ENCODE peak calls at places on chromosome X, in ten cellular contexts. B, R, H, P, S, C, K, A, J and F are unnamed samples.
A peak's percentile ranks its signal among the peaks of the same experiment; 100 is the strongest.

GRCh38 chrX:133980406-133980805 is 5.0 kb downstream of the GPC3 start:
- DNase-seq in B (no peak), R (no peak), H (no peak), P (no peak), S (no peak), C (no peak), K (no peak), A (no peak), J (no peak), F (no peak)

GRCh38 chrX:13432776-13433605 is 113.1 kb upstream of the ATXN3L start:
- DNase-seq in B (no peak), R (no peak), H (no peak), P (no peak), S (peak; percentile 65), C (no peak), K (no peak), A (peak; percentile 44), J (no peak), F (no peak)

GRCh38 chrX:11553594-11553993 is 112.1 kb downstream of the ARHGAP6 start:
- DNase-seq in B (no peak), R (no peak), H (no peak), P (no peak), S (no peak), C (no peak), K (no peak), A (no peak), J (no peak), F (no peak)

GRCh38 chrX:16185725-16186136 is 18.4 kb downstream of the MAGEB17 start:
- DNase-seq in B (no peak), R (no peak), H (peak; percentile 16), P (no peak), S (peak; percentile 84), C (no peak), K (no peak), A (no peak), J (no peak), F (peak; percentile 63)

GRCh38 chrX:120769576-120770341 is 105.9 kb downstream of the CT47B1 start:
- DNase-seq in B (no peak), R (no peak), H (no peak), P (no peak), S (peak; percentile 74), C (peak; percentile 2), K (no peak), A (peak; percentile 31), J (peak; percentile 68), F (peak; percentile 62)

GRCh38 chrX:81120270-81120935 is 81.3 kb downstream of the HMGN5 start:
- DNase-seq in B (no peak), R (no peak), H (no peak), P (no peak), S (peak; percentile 0), C (no peak), K (no peak), A (no peak), J (peak; percentile 17), F (no peak)

GRCh38 chrX:92249125-92249524 is 469.9 kb downstream of the PCDH11X start:
- DNase-seq in B (no peak), R (no peak), H (no peak), P (no peak), S (no peak), C (no peak), K (no peak), A (no peak), J (no peak), F (no peak)

GRCh38 chrX:45009371-45010000 is 136.5 kb downstream of the KDM6A start:
- DNase-seq in B (no peak), R (no peak), H (no peak), P (no peak), S (peak; percentile 34), C (no peak), K (no peak), A (no peak), J (no peak), F (no peak)

GRCh38 chrX:29468911-29469494 is 746.4 kb upstream of the MAGEB2 start:
- DNase-seq in B (no peak), R (no peak), H (no peak), P (no peak), S (no peak), C (no peak), K (no peak), A (no peak), J (no peak), F (no peak)

GRCh38 chrX:15854080-15854655 is 445 bp downstream of the AP1S2 start:
- DNase-seq in B (peak; percentile 63), R (no peak), H (no peak), P (peak; percentile 48), S (peak; percentile 36), C (peak; percentile 41), K (peak; percentile 37), A (peak; percentile 79), J (peak; percentile 55), F (no peak)